ENCODE peak calls at places on chromosome 20, in five cellular contexts. K is heart left ventricle; S is effector memory CD4-positive, alpha-beta T cell; O is A549; B is CD4-positive, alpha-beta T cell. P is an unnamed sample.

GRCh38 chr20:58102744-58103516 is 125.5 kb downstream of the ANKRD60 start:
- DNase-seq in K (no peak), S (no peak), O (no peak), B (no peak), P (no peak)

GRCh38 chr20:14838663-14839650 is 501.5 kb upstream of the FLRT3 start:
- DNase-seq in K (no peak), S (no peak), O (no peak), B (no peak), P (no peak)

GRCh38 chr20:40676466-40676865 is 12.6 kb downstream of the MAFB start:
- DNase-seq in K (no peak), S (no peak), O (no peak), B (no peak), P (no peak)

GRCh38 chr20:51700809-51701285 is 67.3 kb downstream of the ATP9A start:
- DNase-seq in K (no peak), S (no peak), O (peak), B (no peak), P (peak)

GRCh38 chr20:37406010-37406998 is 60.4 kb downstream of the SRC start:
- DNase-seq in K (no peak), S (no peak), O (peak), B (no peak), P (peak)

GRCh38 chr20:34334654-34335407 is 28.2 kb upstream of the ITCH start:
- DNase-seq in K (no peak), S (no peak), O (no peak), B (no peak), P (no peak)

GRCh38 chr20:5864428-5864827 is 85.9 kb downstream of the TRMT6 start:
- DNase-seq in K (no peak), S (no peak), O (no peak), B (no peak), P (no peak)

GRCh38 chr20:53708129-53708968 is 114.7 kb upstream of the ZNF217 start:
- DNase-seq in K (no peak), S (no peak), O (no peak), B (no peak), P (peak)

GRCh38 chr20:4912380-4913142 is 88.7 kb downstream of the SLC23A2 start:
- DNase-seq in K (no peak), S (no peak), O (no peak), B (no peak), P (peak)

GRCh38 chr20:25047766-25048165 is 10.2 kb downstream of the ACSS1 start:
- DNase-seq in K (no peak), S (no peak), O (no peak), B (no peak), P (no peak)

GRCh38 chr20:39010496-39010895 is 48.4 kb downstream of the DHX35 start:
- DNase-seq in K (no peak), S (no peak), O (no peak), B (no peak), P (no peak)

GRCh38 chr20:11143481-11143880 is 469.7 kb upstream of the JAG1 start:
- DNase-seq in K (no peak), S (no peak), O (no peak), B (no peak), P (no peak)

GRCh38 chr20:10557685-10558084 is 116.1 kb downstream of the JAG1 start:
- DNase-seq in K (no peak), S (no peak), O (peak), B (no peak), P (no peak)

GRCh38 chr20:62358728-62359490 is 8.2 kb downstream of the LAMA5 start:
- DNase-seq in K (no peak), S (no peak), O (no peak), B (no peak), P (no peak)

GRCh38 chr20:60223174-60223573 is 265.0 kb downstream of the CDH26 start:
- DNase-seq in K (no peak), S (no peak), O (no peak), B (no peak), P (no peak)

GRCh38 chr20:7859371-7859802 is 80.9 kb downstream of the HAO1 start:
- DNase-seq in K (no peak), S (no peak), O (peak), B (no peak), P (peak)

GRCh38 chr20:3000852-3001523 is 42.4 kb upstream of the GNRH2 start:
- DNase-seq in K (no peak), S (no peak), O (peak), B (no peak), P (peak)

GRCh38 chr20:3396492-3396891 is 11.0 kb downstream of the DNAAF9 start:
- DNase-seq in K (no peak), S (no peak), O (no peak), B (no peak), P (no peak)

GRCh38 chr20:32524871-32525501 is 60.1 kb downstream of the NOL4L start:
- DNase-seq in K (peak), S (no peak), O (no peak), B (no peak), P (no peak)

GRCh38 chr20:10603971-10604864 is 69.6 kb downstream of the JAG1 start:
- DNase-seq in K (peak), S (no peak), O (peak), B (no peak), P (no peak)

GRCh38 chr20:38423541-38423940 is 11.6 kb downstream of the SNHG17 start:
- DNase-seq in K (no peak), S (no peak), O (no peak), B (no peak), P (no peak)

GRCh38 chr20:40320612-40321011 is 368.4 kb downstream of the MAFB start:
- DNase-seq in K (no peak), S (no peak), O (no peak), B (no peak), P (no peak)

GRCh38 chr20:33063271-33063670 is 9.6 kb downstream of the BPIFB3 start:
- DNase-seq in K (no peak), S (no peak), O (no peak), B (no peak), P (no peak)

GRCh38 chr20:3794701-3795420 is 1.2 kb upstream of the CDC25B start:
- DNase-seq in K (no peak), S (no peak), O (no peak), B (no peak), P (no peak)

DNA sequence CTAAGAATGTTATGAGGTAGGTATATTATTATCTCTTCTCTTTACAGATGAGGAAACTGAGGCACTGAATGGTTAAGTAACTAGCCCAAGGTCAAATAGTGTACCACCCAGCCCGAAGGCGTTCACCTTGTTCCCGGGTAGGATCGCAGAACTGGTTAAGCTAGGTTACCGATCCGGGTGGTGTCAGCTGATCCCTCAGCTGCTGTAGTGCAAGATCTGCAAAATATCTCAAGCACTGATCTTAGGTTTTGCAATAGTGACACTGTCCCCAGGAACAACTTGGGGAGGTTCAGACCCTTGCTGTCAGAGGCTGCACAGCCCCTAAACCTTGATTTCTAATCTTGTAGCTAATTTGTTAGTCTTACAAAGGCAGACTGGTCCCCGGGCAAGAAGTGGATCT is 28.1 kb downstream of the SLC52A3 start:
- DNase-seq in K (no peak), S (no peak), O (no peak), B (no peak), P (no peak)
- H3K27ac ChIP-seq in K (no peak), S (no peak), O (no peak), B (no peak), P (no peak)

DNA sequence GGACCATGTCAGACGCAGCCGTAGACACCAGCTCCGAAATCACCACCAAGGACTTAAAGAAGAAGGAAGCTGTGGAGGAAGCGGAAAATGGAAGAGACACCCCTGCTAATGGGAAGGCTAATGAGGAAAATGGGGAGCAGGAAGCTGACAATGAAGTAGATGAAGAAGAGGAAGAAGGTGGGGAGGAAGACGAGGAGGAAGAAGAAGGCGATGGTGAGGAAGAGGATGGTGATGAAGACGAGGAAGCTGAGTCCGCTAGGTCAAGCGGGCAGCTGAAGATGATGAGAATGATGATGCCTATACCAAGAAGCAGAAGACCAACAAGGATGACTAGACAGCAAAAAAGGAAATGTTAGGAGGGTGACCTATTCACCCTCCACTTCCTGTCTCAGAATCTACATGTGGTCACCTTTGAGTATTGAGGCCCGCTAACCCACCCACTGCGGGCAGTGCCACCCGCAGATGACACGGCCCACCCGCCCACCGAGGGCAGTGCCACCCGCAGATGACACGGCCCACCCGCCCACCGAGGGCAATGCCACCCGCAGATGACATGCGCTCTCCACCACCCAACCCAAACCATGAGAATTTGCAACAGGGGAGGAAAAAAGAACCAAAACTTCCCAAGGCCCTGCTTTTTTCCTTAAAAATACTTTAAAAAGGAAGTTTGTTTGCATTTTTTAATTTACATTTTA is 43.3 kb downstream of the MGME1 start:
- DNase-seq in K (no peak), S (no peak), O (no peak), B (no peak), P (no peak)
- H3K27ac ChIP-seq in K (no peak), S (no peak), O (no peak), B (no peak), P (no peak)

DNA sequence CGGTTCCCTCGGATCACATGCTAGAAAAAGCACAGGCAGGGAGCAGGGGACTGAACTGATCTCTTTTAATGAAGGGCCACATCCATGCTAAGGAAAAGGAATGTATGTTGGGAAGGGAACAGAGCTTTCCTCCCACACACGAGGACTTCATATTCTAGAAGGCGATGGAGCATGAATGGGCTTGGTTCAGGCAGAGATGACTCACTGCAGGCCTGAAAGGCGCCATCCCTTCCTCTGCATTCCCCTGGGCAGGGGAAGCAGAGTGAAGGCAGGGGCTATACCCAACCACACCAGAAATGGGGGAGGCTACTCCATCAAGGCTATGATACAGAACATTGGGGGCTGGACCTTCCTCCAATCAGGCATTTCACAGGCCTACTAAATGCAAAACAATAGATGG is 30.6 kb downstream of the ELMO2 start:
- DNase-seq in K (no peak), S (no peak), O (no peak), B (no peak), P (no peak)
- H3K27ac ChIP-seq in K (no peak), S (no peak), O (no peak), B (no peak), P (no peak)

GRCh38 chr20:46562009-46562372 is 11.5 kb upstream of the OCSTAMP start:
- DNase-seq in K (no peak), S (no peak), O (no peak), B (no peak), P (no peak)
- H3K27ac ChIP-seq in K (no peak), S (no peak), O (peak), B (no peak), P (no peak)

DNA sequence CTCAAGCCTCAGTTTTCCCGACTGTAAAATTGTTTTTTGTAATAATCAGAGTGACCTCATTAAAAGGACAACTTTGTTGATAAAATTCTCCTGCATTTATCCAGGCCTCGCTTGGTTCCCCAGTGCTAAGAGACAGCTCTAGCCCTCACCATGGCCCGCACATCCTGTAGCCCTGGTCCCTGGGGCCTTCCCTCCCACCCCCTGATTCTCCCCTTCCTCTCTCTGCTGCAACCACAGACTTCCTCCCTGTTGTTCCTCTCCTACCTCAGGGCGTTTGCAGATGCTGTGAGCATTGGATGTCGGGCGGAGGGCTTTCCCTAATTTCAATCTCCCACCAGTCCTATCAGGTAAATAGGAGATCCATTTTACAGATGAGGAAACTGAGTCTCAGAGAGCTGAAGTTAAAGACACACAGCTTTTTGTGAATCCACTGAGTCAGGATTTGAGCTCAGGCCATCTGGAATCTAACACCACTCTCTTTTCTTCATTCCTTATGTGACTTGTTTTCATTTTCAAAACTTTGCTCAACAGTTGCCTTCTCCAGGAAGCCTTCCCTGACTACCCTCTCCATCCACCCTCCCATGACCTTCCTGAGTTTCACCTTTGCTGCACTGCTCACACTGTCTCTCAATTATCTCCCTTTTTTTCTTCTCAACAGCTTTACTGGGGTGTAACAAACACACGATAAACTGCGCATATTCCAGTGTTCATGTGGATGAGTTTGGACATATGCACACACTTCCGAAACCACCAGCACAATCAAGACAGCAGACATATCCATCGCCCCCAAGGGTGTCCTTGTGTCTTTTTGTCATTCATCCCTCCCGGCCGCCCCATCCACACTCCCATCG is 107.1 kb downstream of the CEBPB start:
- DNase-seq in K (no peak), S (no peak), O (no peak), B (no peak), P (peak)
- H3K27ac ChIP-seq in K (no peak), S (no peak), O (peak), B (no peak), P (no peak)

DNA sequence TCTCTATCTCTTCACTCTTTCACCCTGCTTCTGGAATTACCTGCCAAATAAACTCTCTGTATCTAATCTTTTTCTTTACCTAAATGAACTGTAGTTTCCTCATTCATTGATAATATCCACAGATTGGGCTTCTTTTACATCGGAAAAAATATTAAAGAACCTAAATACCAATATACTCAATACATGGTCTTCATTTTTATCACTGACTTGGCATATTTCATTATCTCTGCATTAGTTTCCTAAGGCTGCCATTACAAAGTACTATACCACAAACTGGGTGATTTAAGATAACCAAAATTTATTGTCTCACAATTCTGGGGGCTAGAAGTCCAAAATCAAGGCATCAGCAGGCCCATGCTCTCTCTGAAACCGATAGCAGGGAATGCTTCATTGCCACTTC is 411.9 kb upstream of the SPTLC3 start:
- DNase-seq in K (no peak), S (no peak), O (no peak), B (no peak), P (no peak)
- H3K27ac ChIP-seq in K (no peak), S (no peak), O (no peak), B (no peak), P (no peak)

DNA sequence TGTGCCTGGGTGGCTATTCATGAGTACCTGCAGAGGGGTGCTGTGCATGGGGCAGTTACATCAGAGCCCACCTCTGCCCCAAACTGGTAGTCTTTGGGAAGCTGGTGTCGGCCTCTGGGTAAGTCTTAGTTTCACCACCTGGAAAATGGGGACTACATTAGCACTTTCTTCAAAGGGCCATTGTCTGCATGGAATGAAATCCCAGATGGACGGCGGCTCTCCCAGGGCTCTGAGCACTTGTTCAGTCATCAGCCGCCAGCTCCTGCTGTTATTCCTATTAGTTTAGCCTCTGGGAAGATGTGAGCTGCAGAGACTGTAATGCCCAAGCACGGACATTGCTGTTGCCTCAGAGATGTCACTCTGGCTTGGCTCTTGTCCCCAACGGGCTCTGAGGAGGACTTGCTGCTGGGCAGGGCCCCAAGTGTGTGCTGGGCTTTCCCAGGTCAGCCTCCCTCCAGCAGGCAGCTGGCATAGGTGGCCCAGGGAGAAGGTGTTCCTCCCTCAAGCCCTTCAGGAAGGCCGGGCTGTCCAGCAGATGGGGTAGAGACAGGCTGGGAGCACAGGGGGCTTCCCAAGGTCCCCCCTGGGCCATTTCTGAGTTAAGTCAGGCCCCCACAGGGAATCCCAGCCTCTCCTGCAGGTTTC is 268.3 kb downstream of the TFAP2C start:
- DNase-seq in K (no peak), S (no peak), O (no peak), B (no peak), P (no peak)
- H3K27ac ChIP-seq in K (no peak), S (no peak), O (no peak), B (no peak), P (no peak)

DNA sequence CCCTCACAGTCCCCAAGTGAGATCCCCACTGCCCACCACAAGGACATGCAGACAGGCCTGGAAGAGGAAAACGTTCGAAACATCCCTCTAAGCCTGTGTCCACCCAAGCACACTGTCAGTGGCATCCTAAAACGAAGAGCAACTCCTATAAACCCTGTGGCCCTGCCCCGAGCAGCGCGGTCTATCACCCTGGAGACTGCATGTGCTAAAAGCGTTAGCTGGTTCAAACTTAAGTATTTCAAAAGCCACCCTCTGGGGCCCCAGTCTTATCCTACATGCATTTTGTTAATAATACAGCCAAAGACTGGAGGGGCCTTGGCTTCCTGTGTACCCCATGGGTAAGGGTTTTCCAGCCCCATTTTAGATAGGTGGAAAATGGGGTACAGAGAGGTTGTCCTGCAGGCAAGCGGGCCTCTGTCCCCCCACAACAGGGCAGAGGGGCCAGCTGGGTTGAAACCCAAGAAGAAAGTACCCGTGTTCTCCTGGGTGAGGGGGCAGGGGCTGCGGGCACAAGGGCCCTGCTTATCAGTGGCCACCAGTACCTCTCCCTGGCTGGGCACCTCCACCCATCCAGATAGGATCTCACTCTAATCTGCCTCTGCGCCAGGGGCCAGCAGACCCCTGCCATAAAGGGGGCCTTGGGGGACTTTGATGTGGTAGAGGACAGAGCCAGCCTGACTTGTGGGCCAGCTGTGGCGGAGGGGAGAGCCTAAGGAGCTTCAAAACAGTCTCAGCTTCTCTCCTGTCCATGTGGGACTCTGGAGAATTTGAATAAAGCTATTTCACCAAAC is 28.3 kb downstream of the PREX1 start:
- DNase-seq in K (no peak), S (no peak), O (no peak), B (no peak), P (no peak)
- H3K27ac ChIP-seq in K (no peak), S (no peak), O (no peak), B (no peak), P (no peak)

DNA sequence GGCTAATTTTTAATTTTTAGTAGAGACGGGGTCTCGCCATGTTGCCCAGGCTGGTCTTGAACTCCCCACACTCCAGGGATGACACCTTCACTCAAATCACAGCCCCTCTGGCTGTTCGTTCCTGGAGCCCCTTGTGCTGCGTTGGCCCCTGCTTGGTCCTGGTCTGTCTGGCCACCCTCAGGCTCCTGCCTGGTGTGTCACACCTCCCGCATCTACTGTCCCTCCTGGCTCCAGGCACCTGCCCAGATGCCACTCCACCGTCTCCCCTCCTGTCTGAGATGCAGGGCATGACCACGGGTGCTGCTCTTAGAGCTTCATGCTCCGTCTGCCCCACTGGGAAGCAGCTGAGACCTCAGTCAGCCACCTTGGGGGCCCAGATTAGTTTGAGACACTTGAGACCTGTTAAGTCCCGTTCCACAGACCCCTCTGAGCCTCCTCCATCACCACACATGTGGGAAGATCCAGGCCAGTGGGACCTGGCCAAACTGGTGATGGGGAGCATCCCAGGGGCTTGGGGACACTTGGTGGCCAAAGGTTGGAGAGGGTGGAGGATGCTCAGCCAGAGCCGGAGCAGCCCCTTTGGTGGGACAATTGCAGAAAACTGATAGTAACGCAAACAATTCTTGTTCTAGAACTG is 21.9 kb upstream of the NPBWR2 start:
- DNase-seq in K (peak), S (no peak), O (no peak), B (no peak), P (no peak)
- H3K27ac ChIP-seq in K (no peak), S (no peak), O (no peak), B (no peak), P (no peak)